ENCODE peak calls at places on chromosomes 5 and 9, in five cellular contexts. E, W, U, H and T are unnamed samples.

GRCh38 chr5:170589643-170590042 is 85.8 kb downstream of the KCNIP1 start:
- DNase-seq in E (no peak), W (no peak), U (no peak), H (no peak), T (no peak)

GRCh38 chr9:33102551-33103210 is 26.2 kb upstream of the SMU1 start:
- DNase-seq in E (no peak), W (no peak), U (no peak), H (no peak), T (no peak)

GRCh38 chr9:122158202-122158601 is 1.4 kb downstream of the NDUFA8 start:
- DNase-seq in E (no peak), W (peak), U (no peak), H (no peak), T (no peak)

GRCh38 chr9:86766912-86767311 is 180.4 kb downstream of the GAS1 start:
- DNase-seq in E (peak), W (no peak), U (no peak), H (no peak), T (no peak)

GRCh38 chr5:56490971-56491468 is 257.9 kb upstream of the ANKRD55 start:
- DNase-seq in E (no peak), W (no peak), U (no peak), H (no peak), T (no peak)

GRCh38 chr5:121668635-121669034 is 183.0 kb upstream of the FTMT start:
- DNase-seq in E (no peak), W (no peak), U (no peak), H (no peak), T (no peak)

GRCh38 chr5:112735702-112736101 is 2.0 kb upstream of the APC start:
- DNase-seq in E (no peak), W (no peak), U (no peak), H (no peak), T (no peak)

GRCh38 chr5:123422433-123423277 is 548 bp downstream of the CEP120 start:
- DNase-seq in E (no peak), W (no peak), U (peak), H (no peak), T (no peak)

GRCh38 chr5:93579561-93580386 is 1.2 kb downstream of the NR2F1-AS1 start:
- DNase-seq in E (no peak), W (peak), U (no peak), H (no peak), T (peak)

GRCh38 chr9:133944746-133945135 is 47.4 kb downstream of the VAV2 start:
- DNase-seq in E (no peak), W (no peak), U (no peak), H (no peak), T (no peak)

GRCh38 chr5:109453251-109453650 is 43.5 kb upstream of the PJA2 start:
- DNase-seq in E (no peak), W (no peak), U (no peak), H (no peak), T (no peak)

GRCh38 chr5:126777257-126777973 is 479 bp downstream of the LMNB1 start:
- DNase-seq in E (no peak), W (no peak), U (peak), H (peak), T (peak)

GRCh38 chr9:117523531-117524153 is 108.8 kb upstream of the ASTN2 start:
- DNase-seq in E (no peak), W (no peak), U (no peak), H (no peak), T (no peak)

GRCh38 chr5:9430306-9430705 is 115.6 kb downstream of the SEMA5A start:
- DNase-seq in E (no peak), W (no peak), U (no peak), H (no peak), T (no peak)

GRCh38 chr5:9429691-9430215 is 116.1 kb downstream of the SEMA5A start:
- DNase-seq in E (no peak), W (no peak), U (no peak), H (no peak), T (no peak)

GRCh38 chr5:9431496-9432258 is 114.2 kb downstream of the SEMA5A start:
- DNase-seq in E (peak), W (no peak), U (no peak), H (no peak), T (no peak)

GRCh38 chr5:9428272-9428671 is 117.6 kb downstream of the SEMA5A start:
- DNase-seq in E (no peak), W (no peak), U (no peak), H (no peak), T (no peak)

DNA sequence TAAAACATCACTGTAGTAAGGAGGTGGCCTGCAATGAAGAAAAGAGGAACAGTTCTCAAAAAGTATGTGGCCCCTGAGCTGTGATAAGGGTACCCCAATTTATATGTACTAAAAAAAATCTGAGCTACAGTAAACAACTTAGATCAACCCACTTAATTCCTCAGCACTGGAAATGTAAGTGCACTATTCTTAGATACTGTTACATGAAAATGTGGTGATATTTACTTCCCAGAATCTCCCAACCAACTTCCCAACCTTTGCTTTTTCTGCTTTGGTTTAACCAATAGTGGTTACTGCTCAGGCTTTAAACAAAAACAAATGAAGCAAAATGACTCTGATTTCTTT is 114.8 kb downstream of the SEMA5A start:
- DNase-seq in E (no peak), W (no peak), U (no peak), H (no peak), T (no peak)
- TF ChIP-seq CTCF in E (no peak), W (no peak), U (no peak), H (no peak), T (no peak)

DNA sequence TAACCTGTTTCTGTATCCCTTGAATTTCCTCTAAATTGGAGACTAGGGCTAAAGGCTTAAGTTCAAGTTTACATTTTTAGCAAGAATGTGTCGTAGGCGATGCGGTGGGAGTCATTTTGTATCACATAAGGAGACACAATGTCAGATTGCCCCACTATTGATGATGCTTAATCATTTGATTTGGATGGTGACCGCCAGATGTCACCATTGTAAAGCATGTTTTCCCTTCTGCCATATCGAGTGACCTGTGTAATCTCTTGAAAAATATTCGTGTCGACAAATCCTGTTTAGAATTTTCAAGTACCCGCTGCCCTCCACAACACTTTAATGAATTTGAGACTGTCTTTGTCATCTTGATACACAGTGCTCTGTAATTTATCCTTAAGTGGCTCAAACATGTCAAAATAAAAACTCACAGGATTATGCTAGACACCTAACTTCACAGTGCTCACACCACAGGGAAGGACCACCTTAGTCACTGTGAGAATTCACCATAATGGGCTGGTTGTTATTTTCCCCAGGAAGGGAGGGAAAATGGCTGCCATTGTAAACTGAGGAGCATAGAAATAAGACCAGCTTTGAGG is 34.5 kb upstream of the SLC46A2 start:
- DNase-seq in E (no peak), W (peak), U (no peak), H (no peak), T (no peak)
- TF ChIP-seq CTCF in E (peak), W (peak), U (no peak), H (no peak), T (no peak)

DNA sequence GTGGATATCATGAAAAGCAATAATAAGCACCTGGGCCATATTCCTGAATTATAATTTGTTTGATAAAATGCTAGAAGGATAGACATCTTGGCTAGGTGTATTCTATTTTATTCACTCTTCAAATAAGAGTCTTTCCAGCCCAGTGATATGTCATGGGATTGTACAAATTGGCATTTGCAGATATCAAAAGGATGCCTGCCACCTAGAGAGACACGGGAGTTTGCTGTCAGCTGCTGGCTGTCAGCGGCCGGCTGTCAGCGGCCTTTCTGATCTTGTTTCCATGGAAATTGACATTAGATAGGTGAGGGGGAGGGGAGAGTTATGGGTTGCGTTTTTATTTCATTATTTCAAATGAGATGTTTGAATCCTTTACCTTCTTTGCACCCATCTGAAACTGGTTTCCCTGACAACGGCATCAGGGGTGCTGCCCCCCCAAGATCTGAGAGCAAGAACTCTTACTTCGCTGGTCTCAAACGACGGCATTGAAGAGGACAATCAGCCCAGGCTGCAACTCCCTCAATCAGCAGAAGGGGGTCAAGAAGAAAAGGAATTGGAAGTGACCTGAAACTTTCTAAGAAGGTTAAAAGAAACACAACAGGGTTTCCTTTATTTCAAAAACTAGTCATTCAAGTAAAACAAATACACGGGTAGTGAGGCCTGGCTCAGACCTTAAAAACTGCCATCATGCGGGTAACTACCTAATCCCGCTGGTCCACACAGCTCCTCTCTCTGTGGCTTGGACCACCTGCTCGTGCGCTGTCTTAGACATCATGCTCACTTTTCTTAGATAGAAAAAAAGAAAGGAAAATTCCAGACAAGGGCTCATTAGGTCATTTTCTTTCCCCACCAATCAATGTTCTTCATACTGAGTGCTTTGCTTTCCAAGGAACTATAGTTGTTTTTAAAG is 115.7 kb downstream of the TLE1 start:
- DNase-seq in E (no peak), W (no peak), U (no peak), H (no peak), T (no peak)
- TF ChIP-seq CTCF in E (no peak), W (no peak), U (no peak), H (no peak), T (no peak)

GRCh38 chr5:105131045-105131444 is 1568.5 kb upstream of the NUDT12 start:
- DNase-seq in E (no peak), W (no peak), U (no peak), H (no peak), T (no peak)
- TF ChIP-seq CTCF in E (no peak), W (no peak), U (no peak), H (no peak), T (no peak)